ENCODE peak calls at places on chromosomes 7 and 10, in four cellular contexts. Y is lower leg skin, Q is body of pancreas, W is uterus. I is an unnamed sample.

GRCh38 chr7:88363249-88363648 is 56.6 kb upstream of the STEAP4 start:
- DNase-seq in Y (no peak), Q (no peak), W (no peak), I (no peak)

GRCh38 chr7:26865094-26865388 is 651 bp upstream of the SKAP2 start:
- DNase-seq in Y (no peak), Q (no peak), W (no peak), I (peak)

GRCh38 chr10:93363891-93364648 is 118.1 kb downstream of the MYOF start:
- DNase-seq in Y (peak), Q (peak), W (no peak), I (peak)

GRCh38 chr7:641966-642365 is 84.5 kb upstream of the DNAAF5 start:
- DNase-seq in Y (no peak), Q (no peak), W (no peak), I (no peak)

GRCh38 chr10:68594405-68594804 is 34.3 kb downstream of the TET1 start:
- DNase-seq in Y (no peak), Q (peak), W (no peak), I (no peak)

GRCh38 chr7:90313908-90314307 is 7.2 kb downstream of the FAM237B start:
- DNase-seq in Y (no peak), Q (no peak), W (no peak), I (no peak)

GRCh38 chr10:60282771-60283353 is 106.8 kb downstream of the ANK3 start:
- DNase-seq in Y (no peak), Q (peak), W (no peak), I (no peak)

GRCh38 chr10:122984708-122985107 is 4.5 kb downstream of the PSTK start:
- DNase-seq in Y (no peak), Q (no peak), W (no peak), I (no peak)

GRCh38 chr7:131921016-131921415 is 364.6 kb upstream of the PODXL start:
- DNase-seq in Y (no peak), Q (no peak), W (no peak), I (no peak)

GRCh38 chr7:12588259-12588904 is 17.9 kb downstream of the SCIN start:
- DNase-seq in Y (no peak), Q (no peak), W (no peak), I (no peak)

GRCh38 chr10:66519616-66520015 is 406.2 kb upstream of the LRRTM3 start:
- DNase-seq in Y (no peak), Q (no peak), W (no peak), I (no peak)

GRCh38 chr7:122746948-122747347 is 44.2 kb upstream of the RNF148 start:
- DNase-seq in Y (no peak), Q (no peak), W (no peak), I (no peak)

GRCh38 chr10:123741711-123742110 is 75.6 kb downstream of the GPR26 start:
- DNase-seq in Y (peak), Q (no peak), W (no peak), I (no peak)

GRCh38 chr10:132931258-132931657 is 11.1 kb downstream of the CFAP46 start:
- DNase-seq in Y (no peak), Q (no peak), W (no peak), I (no peak)

GRCh38 chr10:129956285-129956649 is 7.8 kb downstream of the EBF3 start:
- DNase-seq in Y (no peak), Q (no peak), W (no peak), I (no peak)

GRCh38 chr7:41834805-41835694 is 132.2 kb upstream of the INHBA start:
- DNase-seq in Y (no peak), Q (no peak), W (peak), I (no peak)

GRCh38 chr7:142693911-142694310 is 55.4 kb upstream of the PRSS1 start:
- DNase-seq in Y (no peak), Q (no peak), W (no peak), I (no peak)

GRCh38 chr7:25187932-25188331 is 40.4 kb downstream of the NPVF start:
- DNase-seq in Y (no peak), Q (no peak), W (no peak), I (no peak)

GRCh38 chr7:27165655-27166474 is 528 bp upstream of the HOXA9 start:
- DNase-seq in Y (no peak), Q (no peak), W (peak), I (no peak)

DNA sequence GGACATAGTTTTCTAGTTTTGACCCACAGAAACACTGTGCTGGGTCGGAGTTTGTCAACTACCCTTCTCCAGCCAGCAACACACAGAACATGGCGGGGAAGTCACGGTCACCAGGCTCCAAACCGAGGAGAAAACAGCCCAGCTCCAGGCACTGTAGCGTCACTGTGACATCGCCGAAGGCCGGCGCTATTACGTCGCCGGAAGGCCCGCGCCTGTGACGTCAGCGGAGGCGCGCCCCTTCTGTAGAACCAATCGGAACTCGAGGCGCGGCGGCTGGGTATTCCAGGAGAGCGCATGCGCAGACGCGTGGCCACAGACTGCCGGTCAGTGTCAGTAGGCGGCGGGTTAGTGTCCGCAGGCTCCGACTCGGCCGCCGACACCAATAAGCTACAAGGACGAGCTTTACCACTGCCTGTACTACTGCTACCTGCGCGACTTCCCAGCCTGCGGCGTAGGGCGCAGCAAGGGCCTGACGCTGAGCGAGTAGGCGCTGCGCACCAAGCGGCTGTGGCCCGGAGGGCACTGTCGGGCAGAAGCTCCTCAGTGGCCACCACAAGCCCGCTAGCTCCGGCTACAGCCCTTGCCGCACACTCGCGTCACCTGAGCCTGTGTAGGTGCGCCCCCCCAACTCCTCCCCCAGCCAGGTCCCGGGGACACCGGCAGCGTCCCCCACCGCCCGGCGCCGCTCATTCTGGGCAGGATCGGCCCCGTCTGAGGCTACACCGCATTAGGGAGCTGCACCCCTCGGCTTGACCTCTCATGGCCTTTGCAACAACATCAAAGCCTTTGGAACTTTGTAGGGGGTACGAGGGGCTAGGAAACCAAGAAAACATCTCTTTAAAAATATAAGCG is 35.1 kb upstream of the SRRM3 start:
- DNase-seq in Y (peak), Q (peak), W (peak), I (peak)
- TF ChIP-seq POLR2A in Y (no peak), Q (peak), W (peak), I (peak)

GRCh38 chr7:98387544-98388226 is 13.2 kb downstream of the BAIAP2L1 start:
- DNase-seq in Y (no peak), Q (no peak), W (no peak), I (no peak)
- TF ChIP-seq POLR2A in Y (no peak), Q (no peak), W (no peak), I (no peak)

DNA sequence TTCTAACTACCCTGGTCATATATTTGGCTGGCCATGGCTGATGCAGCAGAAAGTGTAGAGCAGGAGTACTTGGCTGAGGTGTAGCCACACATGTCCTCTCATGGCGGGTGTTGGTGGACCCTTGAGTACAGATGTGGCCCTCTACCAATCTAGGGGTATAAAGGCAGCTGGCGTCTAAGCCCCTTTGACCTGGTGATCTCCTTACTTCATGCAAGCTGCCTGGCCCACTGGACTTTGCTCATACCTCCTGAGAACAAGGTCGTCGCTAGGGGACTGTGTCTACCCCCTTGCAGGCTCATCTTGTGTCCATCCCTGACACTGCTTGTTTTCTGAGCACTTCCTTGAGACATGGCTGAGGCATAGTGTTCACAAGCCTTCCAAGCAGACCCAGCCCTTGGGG is 287.8 kb downstream of the RPS24 start:
- DNase-seq in Y (no peak), Q (no peak), W (no peak), I (no peak)
- TF ChIP-seq POLR2A in Y (no peak), Q (no peak), W (no peak), I (no peak)

DNA sequence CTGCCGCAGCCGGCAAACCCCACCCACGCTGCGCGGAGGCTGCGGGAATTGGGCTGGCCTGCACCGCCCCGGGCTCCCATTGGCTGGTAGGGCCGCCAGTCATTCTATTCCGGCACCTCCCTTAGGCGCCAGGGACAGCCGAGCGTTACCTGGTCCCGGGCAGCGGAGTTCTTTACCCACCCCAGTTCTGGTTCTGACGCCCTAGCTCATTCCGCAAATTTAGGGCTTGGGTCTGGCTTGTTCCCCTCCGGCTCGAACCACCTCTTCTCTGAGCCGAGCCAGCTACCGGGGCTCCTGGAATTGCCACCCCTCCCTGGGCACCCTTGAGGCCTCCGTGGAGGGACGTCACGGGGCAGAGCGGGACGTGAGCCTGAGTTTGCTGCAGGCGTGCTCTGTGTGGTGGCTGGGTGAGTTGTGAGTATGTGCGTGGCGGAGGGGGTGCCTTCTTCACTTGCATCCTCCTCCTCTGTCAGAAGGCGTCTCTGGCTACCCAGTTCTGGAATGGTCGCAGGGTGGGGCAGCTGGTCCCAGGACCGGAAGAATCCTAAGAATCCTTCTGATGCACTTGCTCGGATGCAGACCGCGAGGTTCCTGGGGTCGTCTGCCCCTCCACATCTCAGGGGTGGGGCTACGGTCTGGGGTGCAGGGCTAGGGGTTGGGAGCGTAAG is at the start of the genes PDZD7 and SFXN3:
- DNase-seq in Y (peak), Q (peak), W (peak), I (peak)
- TF ChIP-seq POLR2A in Y (no peak), Q (peak), W (peak), I (peak)

GRCh38 chr7:101201695-101202602 is 1.1 kb upstream of the MOGAT3 start:
- DNase-seq in Y (no peak), Q (no peak), W (no peak), I (no peak)
- TF ChIP-seq POLR2A in Y (no peak), Q (no peak), W (no peak), I (no peak)

GRCh38 chr10:72335394-72336258 is 19.1 kb downstream of the DNAJB12 start:
- DNase-seq in Y (peak), Q (peak), W (peak), I (peak)

GRCh38 chr10:72333111-72334012 is 21.4 kb downstream of the DNAJB12 start:
- DNase-seq in Y (no peak), Q (no peak), W (no peak), I (no peak)

GRCh38 chr10:72336259-72337038 is 18.3 kb downstream of the DNAJB12 start:
- DNase-seq in Y (peak), Q (peak), W (no peak), I (peak)

GRCh38 chr10:72334196-72334831 is 20.4 kb downstream of the DNAJB12 start:
- DNase-seq in Y (no peak), Q (peak), W (no peak), I (peak)

DNA sequence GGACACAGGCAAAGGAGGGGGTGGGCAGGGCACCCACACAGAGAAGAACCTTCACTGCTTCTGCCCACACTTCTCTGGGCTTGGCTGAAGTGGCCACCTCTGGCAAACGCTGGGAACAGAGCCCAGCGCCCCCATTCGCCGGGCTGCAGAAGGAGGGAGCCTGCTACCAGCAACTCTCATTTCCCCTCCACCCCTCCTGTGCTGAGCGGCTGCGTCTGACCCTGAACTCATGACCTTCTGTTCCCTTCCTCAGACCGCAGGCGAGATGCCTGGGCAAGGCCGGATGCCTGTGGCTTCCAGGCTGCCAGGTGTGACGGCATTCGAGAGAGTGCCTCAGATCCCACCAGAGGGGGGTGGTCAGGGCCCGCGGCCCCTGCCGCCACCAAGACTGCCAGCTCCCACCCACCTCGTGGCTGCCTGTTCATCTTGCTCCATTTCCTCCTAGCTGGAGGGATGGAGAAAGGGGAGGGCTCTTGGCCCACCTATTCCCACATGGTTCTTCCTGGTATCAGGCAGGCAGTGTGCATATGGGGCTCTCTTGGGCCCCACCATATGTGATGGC is 19.8 kb downstream of the DNAJB12 start:
- DNase-seq in Y (peak), Q (peak), W (peak), I (peak)
- TF ChIP-seq POLR2A in Y (no peak), Q (peak), W (no peak), I (peak)

GRCh38 chr10:10294801-10295515 is 722.7 kb upstream of the CELF2 start:
- DNase-seq in Y (no peak), Q (no peak), W (no peak), I (no peak)

GRCh38 chr10:10295537-10295936 is 722.1 kb upstream of the CELF2 start:
- DNase-seq in Y (no peak), Q (no peak), W (no peak), I (no peak)

DNA sequence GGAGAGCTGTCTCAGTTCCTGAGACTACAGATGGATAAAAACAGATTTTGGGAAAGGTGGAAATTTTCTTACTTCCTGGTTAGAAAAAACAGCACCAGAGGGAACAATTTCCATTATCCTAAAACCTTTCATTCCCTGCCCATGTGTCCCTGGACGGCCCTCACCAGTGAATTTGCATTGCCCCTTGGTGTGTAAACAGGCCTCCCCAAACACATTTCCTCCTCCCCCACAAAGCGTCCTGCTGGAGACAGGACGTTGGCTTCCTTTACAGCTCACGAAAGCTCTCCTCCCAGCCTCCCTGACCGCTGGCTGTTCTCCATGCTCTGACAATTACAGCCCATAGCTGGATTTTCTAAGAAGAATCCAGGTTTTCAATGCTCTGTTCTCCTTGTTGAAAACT is 724.2 kb upstream of the CELF2 start:
- DNase-seq in Y (no peak), Q (no peak), W (peak), I (no peak)
- TF ChIP-seq POLR2A in Y (no peak), Q (no peak), W (no peak), I (no peak)

GRCh38 chr7:100049441-100050291 is at the start of gene ZSCAN21:
- DNase-seq in Y (peak), Q (peak), W (peak), I (peak)
- TF ChIP-seq POLR2A in Y (no peak), Q (peak), W (no peak), I (peak)

DNA sequence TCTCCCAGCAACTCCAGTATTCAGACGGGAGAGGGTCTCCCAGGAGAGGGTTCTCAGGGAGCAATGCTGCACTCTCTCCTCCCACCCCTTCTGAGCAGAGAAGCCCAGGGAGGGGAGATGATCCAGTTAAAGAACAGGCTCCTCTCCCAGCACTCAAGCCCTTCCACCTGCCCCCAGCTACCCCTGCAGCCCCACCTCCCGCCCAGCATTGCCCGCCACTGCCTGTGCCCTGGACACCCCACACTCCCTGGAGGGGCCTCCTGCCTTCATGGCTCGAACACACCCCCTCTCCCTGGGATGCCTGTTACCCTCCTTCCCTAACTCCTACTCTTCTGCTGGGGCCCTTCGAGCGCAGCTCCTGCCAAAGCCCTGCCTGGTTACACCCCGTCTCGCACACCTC is 66.7 kb downstream of the ELFN1 start:
- DNase-seq in Y (no peak), Q (no peak), W (no peak), I (no peak)
- TF ChIP-seq POLR2A in Y (no peak), Q (no peak), W (no peak), I (no peak)

DNA sequence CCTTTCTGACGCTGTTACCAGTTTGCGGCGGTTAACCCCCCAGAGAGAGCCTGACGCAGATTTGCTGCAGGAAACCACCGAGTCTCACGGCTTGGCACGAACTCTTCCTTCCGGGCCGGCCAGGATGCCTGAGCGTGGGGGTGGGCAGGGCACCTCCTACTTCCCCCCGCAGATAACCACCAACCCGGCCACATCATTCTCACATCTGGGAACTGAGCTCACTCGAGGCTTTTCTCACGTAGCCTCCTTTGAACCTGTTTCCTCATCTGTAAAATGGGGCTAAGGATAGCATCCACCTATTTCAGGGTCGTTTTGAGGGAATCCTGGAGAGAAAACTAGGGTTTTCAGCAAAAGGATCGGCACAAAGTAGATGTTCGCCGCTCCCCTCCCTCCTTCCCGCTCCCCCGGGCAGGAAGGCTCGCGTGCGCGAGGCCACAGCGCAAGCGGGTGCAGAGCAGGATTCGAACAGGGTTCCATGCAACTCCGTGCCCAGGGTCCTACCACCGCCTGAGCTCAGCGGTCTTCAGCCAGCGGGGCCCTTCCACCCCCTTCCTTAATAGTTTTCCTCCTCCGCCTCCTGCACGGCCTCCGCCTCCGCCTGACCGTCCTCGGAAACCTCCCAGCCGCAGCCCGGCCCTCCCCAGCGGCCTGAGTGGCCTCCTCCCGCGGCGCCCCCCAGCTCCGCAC is 23.7 kb downstream of the DDIT4 start:
- DNase-seq in Y (peak), Q (peak), W (peak), I (peak)
- TF ChIP-seq POLR2A in Y (no peak), Q (peak), W (peak), I (no peak)